ENCODE peak calls at places on chromosomes 6 and 20, in six cellular contexts. M is HCT116, G is GM12878, O is endothelial cell of umbilical vein, Q is SK-N-SH, D is K562. T is an unnamed sample.
A peak's percentile ranks its signal among the peaks of the same experiment; 100 is the strongest.

GRCh38 chr6:3001773-3002293 is 2.1 kb downstream of the NQO2 start:
- DNase-seq in M (peak; percentile 71), G (no peak), O (peak; percentile 74), Q (no peak), D (peak; percentile 69), T (peak; percentile 88)

GRCh38 chr20:47950103-47950502 is 164.8 kb upstream of the SULF2 start:
- DNase-seq in M (no peak), G (no peak), O (peak; percentile 77), Q (peak; percentile 40), D (no peak), T (no peak)

GRCh38 chr6:45709834-45710233 is 305.8 kb downstream of the CLIC5 start:
- DNase-seq in M (no peak), G (peak; percentile 64), O (no peak), Q (no peak), D (no peak), T (no peak)

GRCh38 chr6:136188492-136188891 is 61.6 kb downstream of the MTFR2 start:
- DNase-seq in M (no peak), G (no peak), O (no peak), Q (peak; percentile 19), D (no peak), T (no peak)

GRCh38 chr20:37435607-37436006 is 85.4 kb upstream of the NNAT start:
- DNase-seq in M (no peak), G (no peak), O (no peak), Q (no peak), D (no peak), T (no peak)

GRCh38 chr20:62179162-62179504 is 3.7 kb upstream of the MTG2 start:
- DNase-seq in M (no peak), G (no peak), O (no peak), Q (no peak), D (no peak), T (no peak)

GRCh38 chr20:17889226-17889625 is 79.4 kb downstream of the SNX5 start:
- DNase-seq in M (peak; percentile 15), G (no peak), O (no peak), Q (no peak), D (no peak), T (no peak)

GRCh38 chr6:39313526-39314272 is 520 bp downstream of the KCNK17 start:
- DNase-seq in M (no peak), G (no peak), O (no peak), Q (peak; percentile 56), D (no peak), T (peak; percentile 83)

GRCh38 chr20:20737158-20737557 is 24.7 kb upstream of the RALGAPA2 start:
- DNase-seq in M (no peak), G (no peak), O (no peak), Q (no peak), D (no peak), T (no peak)

GRCh38 chr6:116932496-116932895 is 55.5 kb downstream of the RFX6 start:
- DNase-seq in M (no peak), G (no peak), O (no peak), Q (no peak), D (no peak), T (no peak)

GRCh38 chr6:158707120-158707519 is 57.3 kb downstream of the SYTL3 start:
- DNase-seq in M (peak; percentile 89), G (no peak), O (peak; percentile 59), Q (no peak), D (peak; percentile 54), T (no peak)

GRCh38 chr6:40888456-40888990 is 150.5 kb downstream of the UNC5CL start:
- DNase-seq in M (no peak), G (no peak), O (no peak), Q (no peak), D (no peak), T (no peak)

GRCh38 chr6:144978208-144978607 is 693.1 kb downstream of the UTRN start:
- DNase-seq in M (no peak), G (no peak), O (no peak), Q (no peak), D (no peak), T (no peak)

GRCh38 chr6:124882580-124883393 is 79.5 kb upstream of the RNF217 start:
- DNase-seq in M (no peak), G (no peak), O (peak; percentile 73), Q (no peak), D (no peak), T (no peak)

GRCh38 chr6:11235062-11235461 is 2.6 kb upstream of the NEDD9 start:
- DNase-seq in M (no peak), G (no peak), O (no peak), Q (no peak), D (no peak), T (no peak)

GRCh38 chr6:133333852-133334251 is 92.7 kb downstream of the EYA4 start:
- DNase-seq in M (no peak), G (no peak), O (no peak), Q (no peak), D (no peak), T (no peak)

GRCh38 chr6:49205526-49205925 is 257.5 kb downstream of the MMUT start:
- DNase-seq in M (no peak), G (no peak), O (no peak), Q (peak; percentile 17), D (no peak), T (no peak)

GRCh38 chr6:37083243-37084138 is 78.0 kb downstream of the FGD2 start:
- DNase-seq in M (no peak), G (no peak), O (peak; percentile 16), Q (peak; percentile 51), D (peak; percentile 90), T (no peak)

GRCh38 chr20:39019805-39020325 is 57.7 kb downstream of the DHX35 start:
- DNase-seq in M (no peak), G (peak; percentile 79), O (no peak), Q (no peak), D (no peak), T (no peak)

GRCh38 chr6:46410330-46410953 is 80.8 kb downstream of the RCAN2 start:
- DNase-seq in M (peak; percentile 32), G (peak; percentile 21), O (peak; percentile 50), Q (peak; percentile 34), D (peak; percentile 38), T (peak; percentile 64)

GRCh38 chr6:53321701-53322100 is 27.0 kb downstream of the ELOVL5 start:
- DNase-seq in M (no peak), G (no peak), O (no peak), Q (no peak), D (no peak), T (no peak)

GRCh38 chr6:109840034-109840433 is 138.1 kb upstream of the GPR6 start:
- DNase-seq in M (no peak), G (no peak), O (no peak), Q (no peak), D (no peak), T (no peak)

GRCh38 chr20:44092551-44093248 is 94.3 kb downstream of the JPH2 start:
- DNase-seq in M (no peak), G (no peak), O (peak; percentile 45), Q (peak; percentile 51), D (no peak), T (peak; percentile 83)

GRCh38 chr6:151269318-151269995 is 29.7 kb downstream of the AKAP12 start:
- DNase-seq in M (no peak), G (no peak), O (peak; percentile 65), Q (no peak), D (no peak), T (no peak)

GRCh38 chr6:158213925-158214674 is 46.0 kb downstream of the GTF2H5 start:
- DNase-seq in M (peak; percentile 75), G (peak; percentile 23), O (peak; percentile 80), Q (peak; percentile 80), D (peak; percentile 56), T (peak; percentile 89)

GRCh38 chr6:33183071-33183683 is 9.1 kb downstream of the COL11A2 start:
- DNase-seq in M (no peak), G (no peak), O (no peak), Q (no peak), D (no peak), T (no peak)

GRCh38 chr6:40550096-40550731 is 37.0 kb downstream of the LRFN2 start:
- DNase-seq in M (peak; percentile 44), G (no peak), O (peak; percentile 46), Q (peak; percentile 35), D (peak; percentile 66), T (peak; percentile 72)

GRCh38 chr20:33554914-33555420 is 65.1 kb downstream of the CBFA2T2 start:
- DNase-seq in M (peak; percentile 24), G (peak; percentile 94), O (peak; percentile 94), Q (no peak), D (no peak), T (peak; percentile 84)

GRCh38 chr20:11626551-11626950 is 291.1 kb upstream of the BTBD3 start:
- DNase-seq in M (no peak), G (no peak), O (no peak), Q (no peak), D (no peak), T (no peak)

GRCh38 chr6:84280030-84280429 is 52.6 kb upstream of the CEP162 start:
- DNase-seq in M (no peak), G (no peak), O (no peak), Q (no peak), D (no peak), T (no peak)

GRCh38 chr6:148577687-148578488 is 168.9 kb upstream of the UST start:
- DNase-seq in M (peak; percentile 74), G (no peak), O (peak; percentile 68), Q (peak; percentile 39), D (peak; percentile 19), T (peak; percentile 95)

GRCh38 chr6:1729752-1730140 is 120.0 kb downstream of the FOXC1 start:
- DNase-seq in M (no peak), G (no peak), O (no peak), Q (no peak), D (no peak), T (peak; percentile 41)

GRCh38 chr6:85344996-85345395 is 104.9 kb upstream of the NT5E start:
- DNase-seq in M (no peak), G (no peak), O (no peak), Q (no peak), D (no peak), T (no peak)

GRCh38 chr20:41304413-41305079 is 13.0 kb downstream of the ZHX3 start:
- DNase-seq in M (no peak), G (no peak), O (no peak), Q (no peak), D (no peak), T (no peak)
- H3K4me2 ChIP-seq in M (no peak overlapping the region), G (peak overlapping the region; percentile 3), O (no peak overlapping the region), Q (no peak overlapping the region), D (no peak overlapping the region), T (no peak overlapping the region)

DNA sequence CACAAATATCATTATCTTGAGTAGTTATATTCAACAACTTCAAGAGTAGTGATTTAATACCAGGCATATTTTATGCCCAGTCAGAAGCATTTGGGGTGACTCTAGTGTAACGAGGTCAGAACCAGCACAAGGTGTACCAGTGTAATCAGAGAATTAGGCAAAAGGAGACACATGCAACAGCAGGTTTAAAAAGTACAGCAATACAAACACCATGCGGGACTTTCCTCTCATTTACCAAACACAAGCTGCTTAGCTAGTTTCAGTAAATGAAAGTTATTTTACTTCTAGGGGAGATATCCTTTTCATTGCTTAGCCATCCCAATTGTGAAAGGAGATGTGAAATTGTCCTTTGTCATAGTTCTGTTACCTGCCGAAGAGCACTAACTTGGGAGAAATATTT is 831 bp downstream of the FILIP1 start:
- DNase-seq in M (no peak), G (peak; percentile 61), O (no peak), Q (no peak), D (no peak), T (no peak)
- TF ChIP-seq POLR2AphosphoS5 in M (no peak), G (no peak), O (no peak), Q (no peak), D (no peak), T (no peak)

GRCh38 chr20:54284928-54285704 is 77.2 kb downstream of the PFDN4 start:
- DNase-seq in M (peak; percentile 35), G (no peak), O (peak; percentile 74), Q (no peak), D (no peak), T (no peak)
- H3K4me2 ChIP-seq in M (peak overlapping the region; percentile 30), G (no peak overlapping the region), O (no peak overlapping the region), Q (no peak overlapping the region), D (no peak overlapping the region), T (no peak overlapping the region)

GRCh38 chr6:95242560-95242959 is 334.8 kb upstream of the MANEA start:
- DNase-seq in M (no peak), G (no peak), O (no peak), Q (no peak), D (no peak), T (no peak)
- TF ChIP-seq POLR2AphosphoS5 in M (no peak), G (no peak), O (no peak), Q (no peak), D (no peak), T (no peak)